ENCODE peak calls at places on chromosome 18, in seven cellular contexts. D, E, R, Y, K, J and B are unnamed samples.

GRCh38 chr18:55934801-55935200 is 346.8 kb upstream of the TCF4 start:
- DNase-seq in D (no peak), E (no peak), R (no peak), Y (no peak), K (no peak), J (no peak), B (no peak)

GRCh38 chr18:22974707-22975106 is 41.6 kb downstream of the RBBP8 start:
- DNase-seq in D (no peak), E (no peak), R (no peak), Y (no peak), K (no peak), J (peak), B (no peak)

GRCh38 chr18:1578505-1578904 is 673.8 kb downstream of the ADCYAP1 start:
- DNase-seq in D (no peak), E (no peak), R (no peak), Y (no peak), K (no peak), J (no peak), B (no peak)

GRCh38 chr18:59719533-59720325 is 22.5 kb upstream of the CCBE1 start:
- DNase-seq in D (no peak), E (peak), R (no peak), Y (no peak), K (no peak), J (no peak), B (peak)

GRCh38 chr18:58045265-58046086 is 1.4 kb downstream of the NEDD4L start:
- DNase-seq in D (peak), E (no peak), R (peak), Y (peak), K (peak), J (peak), B (peak)

GRCh38 chr18:46622999-46623398 is 34.0 kb downstream of the LOXHD1 start:
- DNase-seq in D (no peak), E (peak), R (no peak), Y (no peak), K (no peak), J (peak), B (no peak)

GRCh38 chr18:55515946-55516710 is 71.9 kb downstream of the TCF4 start:
- DNase-seq in D (no peak), E (peak), R (no peak), Y (no peak), K (no peak), J (peak), B (no peak)

GRCh38 chr18:62566199-62566598 is 43.4 kb downstream of the ZCCHC2 start:
- DNase-seq in D (no peak), E (no peak), R (peak), Y (no peak), K (peak), J (peak), B (no peak)

GRCh38 chr18:27685807-27686412 is 491.0 kb downstream of the CDH2 start:
- DNase-seq in D (no peak), E (peak), R (peak), Y (peak), K (no peak), J (peak), B (peak)

GRCh38 chr18:62187543-62188378 is 706 bp downstream of the RELCH start:
- DNase-seq in D (peak), E (peak), R (peak), Y (peak), K (no peak), J (no peak), B (peak)

GRCh38 chr18:79812052-79812451 is 14.3 kb downstream of the KCNG2 start:
- DNase-seq in D (no peak), E (no peak), R (no peak), Y (no peak), K (no peak), J (no peak), B (no peak)

GRCh38 chr18:46275370-46275769 is 171.2 kb downstream of the HAUS1 start:
- DNase-seq in D (no peak), E (no peak), R (no peak), Y (no peak), K (no peak), J (no peak), B (no peak)

GRCh38 chr18:8823530-8823929 is 118.2 kb downstream of the MTCL1 start:
- DNase-seq in D (no peak), E (no peak), R (no peak), Y (no peak), K (no peak), J (no peak), B (no peak)

GRCh38 chr18:24126155-24126947 is 12.5 kb upstream of the CABYR start:
- DNase-seq in D (no peak), E (no peak), R (no peak), Y (no peak), K (no peak), J (no peak), B (no peak)

GRCh38 chr18:10690376-10690775 is 164.5 kb downstream of the NAPG start:
- DNase-seq in D (no peak), E (no peak), R (no peak), Y (peak), K (no peak), J (no peak), B (no peak)

GRCh38 chr18:48574667-48575300 is 36.0 kb downstream of the CTIF start:
- DNase-seq in D (no peak), E (no peak), R (no peak), Y (no peak), K (no peak), J (no peak), B (no peak)

GRCh38 chr18:55013086-55013485 is 53.8 kb upstream of the CCDC68 start:
- DNase-seq in D (no peak), E (no peak), R (no peak), Y (no peak), K (no peak), J (no peak), B (no peak)

GRCh38 chr18:69490813-69491212 is 90.1 kb downstream of the DOK6 start:
- DNase-seq in D (no peak), E (peak), R (no peak), Y (no peak), K (no peak), J (no peak), B (no peak)

GRCh38 chr18:77127769-77128671 is 4.6 kb downstream of the MBP start:
- DNase-seq in D (peak), E (peak), R (no peak), Y (no peak), K (no peak), J (peak), B (peak)

GRCh38 chr18:25164211-25164836 is 187.6 kb downstream of the ZNF521 start:
- DNase-seq in D (no peak), E (no peak), R (no peak), Y (no peak), K (no peak), J (no peak), B (no peak)

GRCh38 chr18:79447703-79448367 is 52.1 kb downstream of the NFATC1 start:
- DNase-seq in D (no peak), E (no peak), R (no peak), Y (no peak), K (no peak), J (no peak), B (no peak)

GRCh38 chr18:58542426-58543159 is 86.3 kb downstream of the ALPK2 start:
- DNase-seq in D (no peak), E (no peak), R (no peak), Y (no peak), K (no peak), J (no peak), B (no peak)

GRCh38 chr18:36331541-36331971 is 34.0 kb downstream of the FHOD3 start:
- DNase-seq in D (no peak), E (no peak), R (no peak), Y (no peak), K (no peak), J (peak), B (no peak)

GRCh38 chr18:58338961-58339722 is 289.7 kb downstream of the ALPK2 start:
- DNase-seq in D (no peak), E (no peak), R (peak), Y (peak), K (no peak), J (peak), B (no peak)

GRCh38 chr18:48896875-48897511 is 53.8 kb downstream of the SMAD7 start:
- DNase-seq in D (no peak), E (no peak), R (peak), Y (no peak), K (no peak), J (peak), B (no peak)

GRCh38 chr18:46660955-46661749 is 4.1 kb upstream of the LOXHD1 start:
- DNase-seq in D (no peak), E (peak), R (peak), Y (peak), K (peak), J (peak), B (no peak)

GRCh38 chr18:644395-645004 is 13.0 kb upstream of the TYMS start:
- DNase-seq in D (no peak), E (no peak), R (no peak), Y (no peak), K (peak), J (peak), B (no peak)

GRCh38 chr18:65255417-65255816 is 495.4 kb upstream of the CDH7 start:
- DNase-seq in D (no peak), E (no peak), R (no peak), Y (no peak), K (no peak), J (no peak), B (no peak)

GRCh38 chr18:8019600-8019999 is 452.5 kb downstream of the PTPRM start:
- DNase-seq in D (no peak), E (no peak), R (no peak), Y (no peak), K (no peak), J (no peak), B (no peak)

GRCh38 chr18:45384137-45384998 is 230.9 kb upstream of the SLC14A2 start:
- DNase-seq in D (peak), E (peak), R (peak), Y (peak), K (peak), J (peak), B (peak)

GRCh38 chr18:49788327-49788908 is 24.9 kb downstream of the ACAA2 start:
- DNase-seq in D (no peak), E (peak), R (no peak), Y (no peak), K (no peak), J (peak), B (no peak)

GRCh38 chr18:23529597-23529996 is 26.3 kb downstream of the RMC1 start:
- DNase-seq in D (no peak), E (peak), R (no peak), Y (no peak), K (no peak), J (peak), B (peak)

GRCh38 chr18:8402237-8402636 is 207.0 kb upstream of the RAB12 start:
- DNase-seq in D (no peak), E (no peak), R (no peak), Y (no peak), K (no peak), J (no peak), B (no peak)

GRCh38 chr18:4544131-4544530 is 89.0 kb upstream of the DLGAP1 start:
- DNase-seq in D (no peak), E (no peak), R (no peak), Y (no peak), K (no peak), J (no peak), B (no peak)

GRCh38 chr18:37403100-37403781 is 162.4 kb downstream of the CELF4 start:
- DNase-seq in D (no peak), E (peak), R (no peak), Y (no peak), K (peak), J (peak), B (peak)